ENCODE peak calls at places on chromosomes 2 and 18, in five cellular contexts. W is K562, D is SK-N-SH, T is H1, H is GM12878. B is an unnamed sample. For H3K4me1, the result is how much of the 10 kb centered on the place peaks cover.

GRCh38 chr2:176445831-176446433 is 176.7 kb downstream of the MTX2 start:
- DNase-seq in T (no peak), D (no peak), H (no peak), W (no peak), B (peak)

GRCh38 chr2:120398051-120398960 is 52.4 kb downstream of the INHBB start:
- DNase-seq in T (no peak), H (no peak), W (no peak), D (no peak), B (no peak)

GRCh38 chr2:215764441-215765048 is 248.8 kb downstream of the MREG start:
- DNase-seq in T (no peak), H (no peak), D (no peak), W (peak), B (no peak)

GRCh38 chr18:2417861-2418610 is 153.3 kb downstream of the METTL4 start:
- DNase-seq in H (no peak), W (no peak), T (no peak), D (no peak), B (no peak)

GRCh38 chr18:61901334-61901986 is 8.7 kb upstream of the RNF152 start:
- DNase-seq in T (peak), D (peak), W (peak), H (peak), B (peak)

GRCh38 chr2:238169021-238169707 is 10.4 kb downstream of the ERFE start:
- DNase-seq in H (no peak), D (peak), T (no peak), W (no peak), B (no peak)

GRCh38 chr2:152717242-152718046 is at the start of gene PRPF40A:
- DNase-seq in D (peak), W (peak), T (peak), H (peak), B (peak)

GRCh38 chr18:51980101-51980500 is 359.9 kb upstream of the DCC start:
- DNase-seq in H (no peak), T (no peak), W (no peak), D (no peak), B (no peak)

DNA sequence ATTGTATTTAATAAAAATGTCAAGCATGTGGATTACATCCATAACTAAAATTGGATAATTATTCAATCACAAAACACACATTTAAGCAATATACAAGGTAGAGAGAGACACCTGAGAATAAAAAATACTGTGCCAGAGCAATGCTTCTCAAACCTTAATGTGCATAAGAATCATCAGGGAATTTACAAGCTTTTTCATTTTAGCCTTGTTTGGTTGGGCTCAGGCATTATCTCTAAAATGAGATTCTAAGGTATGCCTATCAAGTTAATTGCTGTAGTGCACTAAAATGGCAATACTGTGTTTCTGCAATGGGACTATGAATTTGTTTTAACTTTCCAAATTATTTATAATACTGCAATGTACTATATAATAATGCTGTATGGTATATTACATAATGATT is 982 bp downstream of the MOB1A start:
- DNase-seq in H (no peak), T (no peak), W (no peak), D (no peak), B (no peak)
- H3K4me1 ChIP-seq in H (under half), T (under half), W (under half), D (under half), B (under half)

GRCh38 chr18:10270160-10270571 is 184.3 kb upstream of the APCDD1 start:
- DNase-seq in T (no peak), H (no peak), W (no peak), D (no peak), B (peak)
- TF ChIP-seq TAF1 in T (no peak), H (no peak), W (no peak), D (no peak), B (no peak)

GRCh38 chr2:43049836-43050796 is 176.3 kb downstream of the ZFP36L2 start:
- DNase-seq in H (no peak), T (no peak), D (no peak), W (no peak), B (no peak)

GRCh38 chr2:43050866-43051265 is 175.5 kb downstream of the ZFP36L2 start:
- DNase-seq in D (no peak), H (no peak), T (no peak), W (no peak), B (no peak)

GRCh38 chr2:43044093-43044614 is 182.3 kb downstream of the ZFP36L2 start:
- DNase-seq in D (no peak), H (no peak), T (no peak), W (no peak), B (no peak)

GRCh38 chr2:43045866-43046265 is 180.5 kb downstream of the ZFP36L2 start:
- DNase-seq in W (no peak), H (no peak), D (no peak), T (no peak), B (no peak)

GRCh38 chr2:43047187-43047780 is 179.1 kb downstream of the ZFP36L2 start:
- DNase-seq in D (no peak), W (no peak), H (no peak), T (no peak), B (no peak)
- H3K4me1 ChIP-seq in D (under half), W (under half), H (under half), T (under half), B (half or more)

GRCh38 chr18:26073742-26074141 is 16.7 kb downstream of the SS18 start:
- DNase-seq in W (no peak), D (no peak), T (no peak), H (no peak), B (no peak)

GRCh38 chr18:26071725-26072124 is 18.7 kb downstream of the SS18 start:
- DNase-seq in T (no peak), H (no peak), W (no peak), D (no peak), B (no peak)

GRCh38 chr18:26074256-26074655 is 16.2 kb downstream of the SS18 start:
- DNase-seq in W (no peak), D (no peak), T (no peak), H (no peak), B (no peak)

DNA sequence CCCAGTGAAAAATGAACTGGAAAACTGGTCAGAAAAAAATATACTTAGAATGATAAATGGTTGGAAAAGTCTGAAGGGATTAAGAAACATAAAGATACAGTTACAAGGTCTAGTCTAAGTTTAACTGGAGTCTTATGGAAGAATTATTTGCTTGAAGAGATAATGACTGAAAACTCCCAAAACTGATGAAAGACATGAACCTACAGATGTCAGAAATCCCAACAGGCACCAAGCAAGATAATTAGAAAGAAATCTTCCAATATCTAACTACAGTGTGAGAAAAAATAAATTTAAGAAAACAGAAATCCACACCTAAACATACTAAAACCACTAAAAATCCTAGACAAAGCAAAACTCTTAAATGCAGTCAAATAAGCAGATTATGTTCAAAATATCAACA is 19.4 kb downstream of the SS18 start:
- DNase-seq in T (no peak), W (no peak), H (no peak), D (no peak), B (no peak)
- TF ChIP-seq TAF1 in T (no peak), W (no peak), H (no peak), D (no peak), B (no peak)

DNA sequence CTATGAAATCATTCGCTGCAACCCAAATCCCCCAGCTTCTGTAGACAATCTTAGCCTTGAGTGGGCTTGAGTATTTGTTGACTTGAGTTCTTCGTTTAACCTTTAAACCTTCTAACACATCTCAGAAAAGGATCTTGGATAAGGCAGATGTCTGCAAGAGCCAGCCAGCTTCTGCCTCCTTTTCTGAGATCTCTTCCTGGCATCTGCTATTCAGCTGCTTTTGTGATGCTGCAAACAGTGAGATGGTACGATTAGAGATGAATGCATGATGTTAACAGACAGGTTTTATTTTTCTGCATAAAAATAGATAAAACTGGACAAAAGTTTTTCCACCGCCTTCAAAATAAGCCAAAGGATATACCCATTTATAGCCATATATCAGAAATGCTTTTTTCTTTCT is 37.6 kb downstream of the NRP2 start:
- DNase-seq in W (no peak), D (no peak), H (no peak), T (no peak), B (no peak)
- H3K4me1 ChIP-seq in W (under half), D (under half), H (under half), T (under half), B (under half)

GRCh38 chr2:67891642-67892041 is 171.2 kb downstream of the C1D start:
- DNase-seq in H (no peak), D (no peak), T (no peak), W (no peak), B (peak)

GRCh38 chr2:67886423-67886822 is 176.4 kb downstream of the C1D start:
- DNase-seq in W (no peak), D (no peak), T (no peak), H (no peak), B (no peak)

GRCh38 chr2:67883316-67884080 is 179.3 kb downstream of the C1D start:
- DNase-seq in D (no peak), T (no peak), W (no peak), H (no peak), B (no peak)

DNA sequence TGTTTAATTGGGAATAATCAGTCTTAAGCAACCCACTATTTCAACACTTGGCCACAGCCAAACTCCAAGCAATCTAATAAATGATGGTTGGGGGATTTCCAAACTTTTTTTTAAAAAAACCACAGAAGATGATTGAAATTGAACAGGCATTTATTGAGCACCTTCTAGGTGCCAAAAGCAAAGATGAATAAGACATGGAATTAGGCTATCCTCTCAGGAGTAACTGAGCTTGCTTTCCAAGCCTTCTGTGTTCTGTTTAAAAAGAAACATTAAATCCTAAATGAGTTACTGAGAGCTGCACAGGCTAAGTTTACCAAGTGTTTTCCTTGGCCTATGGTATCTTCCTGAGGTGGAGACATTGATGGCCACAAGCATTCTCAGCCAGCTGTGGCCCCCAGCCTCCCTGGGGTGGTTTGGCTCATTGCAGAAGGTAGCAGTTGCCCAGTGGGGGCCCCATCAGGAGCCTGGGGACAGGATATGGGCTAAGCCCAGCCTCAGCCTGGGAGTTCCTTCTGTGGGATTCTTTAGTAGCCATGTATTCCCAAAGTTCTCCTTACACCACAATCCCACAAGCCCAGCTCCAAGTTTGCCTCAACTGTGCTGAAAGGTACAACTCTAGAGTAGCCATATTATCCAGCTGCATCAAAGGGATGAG is 174.3 kb downstream of the C1D start:
- DNase-seq in T (no peak), W (no peak), D (no peak), H (no peak), B (no peak)
- TF ChIP-seq TAF1 in T (no peak), W (no peak), D (no peak), H (no peak), B (no peak)

B was measured in HepG2.